ENCODE peak calls at places on chromosomes 4 and X, in ten cellular contexts. R is A673, D is mucosa of descending colon, I is cardiac muscle cell, B is retinal pigment epithelial cell, S is lung, N is fibroblast of mammary gland, A is cardiac fibroblast, O is mammary epithelial cell, M is NB4. K is an unnamed sample.

GRCh38 chrX:153800177-153800722 is 5.8 kb downstream of the SSR4 start:
- DNase-seq in R (no peak), D (no peak), I (no peak), B (no peak), S (no peak), N (no peak), A (no peak), O (no peak), M (no peak), K (no peak)

GRCh38 chr4:155005395-155006087 is 202.9 kb upstream of the NPY2R start:
- DNase-seq in R (no peak), D (no peak), I (peak), B (no peak), S (no peak), N (peak), A (peak), O (no peak), M (no peak), K (no peak)

GRCh38 chrX:132493095-132493494 is 4.3 kb upstream of the MBNL3 start:
- DNase-seq in R (no peak), D (no peak), I (no peak), B (no peak), S (no peak), N (no peak), A (no peak), O (no peak), M (no peak), K (no peak)

GRCh38 chr4:123398151-123398802 is 1.7 kb downstream of the SPRY1 start:
- DNase-seq in R (peak), D (peak), I (peak), B (no peak), S (peak), N (peak), A (no peak), O (peak), M (peak), K (peak)

GRCh38 chr4:54902261-54902660 is 223.1 kb downstream of the KDR start:
- DNase-seq in R (no peak), D (no peak), I (peak), B (no peak), S (no peak), N (no peak), A (peak), O (peak), M (no peak), K (no peak)

GRCh38 chrX:70433848-70434351 is 10.7 kb upstream of the DLG3 start:
- DNase-seq in R (peak), D (peak), I (peak), B (no peak), S (peak), N (peak), A (peak), O (peak), M (peak), K (peak)

GRCh38 chr4:124282301-124282898 is 430.1 kb downstream of the ANKRD50 start:
- DNase-seq in R (no peak), D (no peak), I (no peak), B (no peak), S (no peak), N (no peak), A (no peak), O (peak), M (no peak), K (no peak)

GRCh38 chr4:186161138-186161537 is 30.2 kb upstream of the CYP4V2 start:
- DNase-seq in R (no peak), D (no peak), I (no peak), B (no peak), S (no peak), N (no peak), A (no peak), O (no peak), M (no peak), K (peak)

GRCh38 chr4:12179264-12179616 is 750.5 kb upstream of the HS3ST1 start:
- DNase-seq in R (no peak), D (no peak), I (no peak), B (no peak), S (no peak), N (no peak), A (no peak), O (no peak), M (no peak), K (no peak)

GRCh38 chr4:156242390-156242789 is 288.7 kb upstream of the CTSO start:
- DNase-seq in R (no peak), D (no peak), I (peak), B (peak), S (no peak), N (no peak), A (peak), O (no peak), M (no peak), K (no peak)

GRCh38 chr4:40587826-40588225 is 41.8 kb downstream of the RBM47 start:
- DNase-seq in R (no peak), D (no peak), I (peak), B (no peak), S (no peak), N (peak), A (peak), O (peak), M (peak), K (no peak)

GRCh38 chr4:4860381-4860802 is 927 bp downstream of the MSX1 start:
- DNase-seq in R (peak), D (no peak), I (peak), B (no peak), S (no peak), N (no peak), A (peak), O (no peak), M (peak), K (peak)

GRCh38 chr4:107586321-107586720 is 133.7 kb downstream of the PAPSS1 start:
- DNase-seq in R (peak), D (no peak), I (peak), B (no peak), S (no peak), N (no peak), A (no peak), O (no peak), M (no peak), K (no peak)

GRCh38 chr4:96146686-96147085 is 306.8 kb downstream of the PDHA2 start:
- DNase-seq in R (no peak), D (no peak), I (peak), B (no peak), S (no peak), N (no peak), A (no peak), O (no peak), M (no peak), K (no peak)

GRCh38 chrX:39730671-39731389 is 366.9 kb downstream of the BCOR start:
- DNase-seq in R (peak), D (peak), I (peak), B (peak), S (peak), N (peak), A (peak), O (peak), M (peak), K (peak)

GRCh38 chrX:84186603-84187358 is 1.2 kb downstream of the RPS6KA6 start:
- DNase-seq in R (no peak), D (peak), I (no peak), B (no peak), S (no peak), N (peak), A (no peak), O (peak), M (no peak), K (no peak)
- TF ChIP-seq CTCF in R (no peak), D (no peak), I (no peak), B (no peak), S (no peak), N (peak), A (no peak), O (peak), M (no peak), K (no peak)

GRCh38 chr4:76856183-76856969 is 41.6 kb downstream of the SOWAHB start:
- DNase-seq in R (peak), D (peak), I (peak), B (peak), S (no peak), N (peak), A (peak), O (no peak), M (no peak), K (no peak)
- H3K4me3 ChIP-seq in R (no peak), D (no peak), I (no peak), B (no peak), S (no peak), N (no peak), A (no peak), O (no peak), M (no peak), K (no peak)

DNA sequence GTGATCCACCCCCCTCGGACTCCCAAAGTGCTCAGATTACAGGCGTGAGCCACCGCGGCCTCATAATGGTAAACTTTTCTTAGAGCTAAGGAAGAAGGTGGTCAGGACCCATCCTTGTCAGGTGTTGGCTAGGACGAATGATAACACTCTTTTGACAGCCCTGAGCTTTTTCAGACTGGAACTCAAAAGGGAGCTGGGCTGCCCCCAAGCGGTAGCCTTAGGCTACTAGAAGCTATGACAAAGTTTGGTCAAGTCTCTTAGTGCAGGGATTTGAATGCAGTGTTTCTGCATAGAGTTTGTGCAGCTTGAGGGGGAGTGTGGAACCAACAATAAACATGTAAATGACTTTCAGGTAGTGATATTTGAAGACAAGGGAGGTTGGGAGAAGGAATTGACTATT is 11.8 kb upstream of the HSD17B10 start:
- DNase-seq in R (peak), D (peak), I (peak), B (no peak), S (peak), N (peak), A (peak), O (peak), M (peak), K (peak)
- TF ChIP-seq CTCF in R (peak), D (peak), I (peak), B (peak), S (peak), N (peak), A (peak), O (peak), M (peak), K (peak)

DNA sequence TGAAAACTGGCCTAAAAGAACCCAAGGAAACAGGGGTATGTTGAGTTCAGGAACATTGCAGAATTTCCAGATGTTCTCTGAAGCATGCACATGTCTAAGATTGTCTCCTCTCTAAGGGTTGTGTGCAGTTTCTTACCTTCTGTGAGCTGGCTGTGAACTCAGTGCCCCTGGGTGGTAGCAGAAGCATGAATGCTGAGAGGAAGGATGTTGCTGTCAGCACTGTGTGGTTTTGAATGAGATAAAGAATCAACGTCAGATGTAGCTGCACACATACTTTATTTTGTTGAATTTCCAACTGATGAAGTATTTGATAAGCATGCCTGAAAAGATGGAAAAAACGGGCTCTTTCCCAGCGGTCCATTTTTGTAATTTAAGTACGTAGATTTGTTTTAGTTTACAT is 23.8 kb upstream of the CD38 start:
- DNase-seq in R (no peak), D (no peak), I (peak), B (no peak), S (no peak), N (no peak), A (peak), O (no peak), M (peak), K (no peak)
- H3K4me3 ChIP-seq in R (no peak), D (no peak), I (no peak), B (no peak), S (no peak), N (no peak), A (no peak), O (no peak), M (no peak), K (no peak)